ENCODE peak calls at places on chromosomes 2 and 18, in nine cellular contexts. One of them, this sample, is unnamed.

GRCh38 chr2:17869128-17869527 is 9.3 kb upstream of the KCNS3 start:
- DNase-seq in neural progenitor cell: no peak
- DNase-seq in HCT116: peak
- DNase-seq in ovary: no peak
- DNase-seq in HepG2: no peak
- DNase-seq in left ventricle myocardium inferior: no peak
- DNase-seq in body of pancreas: no peak
- DNase-seq in brain microvascular endothelial cell: peak
- DNase-seq in colonic mucosa: no peak
- DNase-seq in this sample: no peak

GRCh38 chr2:217653240-217653639 is 349.6 kb downstream of the TNS1 start:
- DNase-seq in left ventricle myocardium inferior: peak
- DNase-seq in neural progenitor cell: no peak
- DNase-seq in body of pancreas: peak
- DNase-seq in ovary: peak
- DNase-seq in brain microvascular endothelial cell: peak
- DNase-seq in HCT116: peak
- DNase-seq in HepG2: no peak
- DNase-seq in colonic mucosa: peak
- DNase-seq in this sample: peak

GRCh38 chr2:218783612-218784169 is 1.7 kb downstream of the CYP27A1 start:
- DNase-seq in neural progenitor cell: no peak
- DNase-seq in body of pancreas: no peak
- DNase-seq in brain microvascular endothelial cell: no peak
- DNase-seq in HepG2: no peak
- DNase-seq in HCT116: no peak
- DNase-seq in left ventricle myocardium inferior: no peak
- DNase-seq in ovary: no peak
- DNase-seq in colonic mucosa: no peak
- DNase-seq in this sample: no peak

GRCh38 chr2:127953849-127954248 is 68.1 kb upstream of the AMMECR1L start:
- DNase-seq in brain microvascular endothelial cell: no peak
- DNase-seq in colonic mucosa: no peak
- DNase-seq in left ventricle myocardium inferior: no peak
- DNase-seq in HCT116: peak
- DNase-seq in body of pancreas: no peak
- DNase-seq in HepG2: no peak
- DNase-seq in ovary: no peak
- DNase-seq in neural progenitor cell: no peak
- DNase-seq in this sample: no peak

GRCh38 chr2:127220102-127220806 is at the start of gene CYP27C1:
- DNase-seq in neural progenitor cell: peak
- DNase-seq in HCT116: no peak
- DNase-seq in body of pancreas: no peak
- DNase-seq in ovary: no peak
- DNase-seq in brain microvascular endothelial cell: no peak
- DNase-seq in colonic mucosa: no peak
- DNase-seq in HepG2: no peak
- DNase-seq in left ventricle myocardium inferior: no peak
- DNase-seq in this sample: no peak

GRCh38 chr2:64787698-64788097 is 134.0 kb upstream of the SERTAD2 start:
- DNase-seq in left ventricle myocardium inferior: no peak
- DNase-seq in colonic mucosa: no peak
- DNase-seq in neural progenitor cell: no peak
- DNase-seq in ovary: no peak
- DNase-seq in body of pancreas: no peak
- DNase-seq in HCT116: no peak
- DNase-seq in HepG2: no peak
- DNase-seq in brain microvascular endothelial cell: no peak
- DNase-seq in this sample: no peak

GRCh38 chr2:18740428-18740827 is 151.1 kb upstream of the NT5C1B start:
- DNase-seq in left ventricle myocardium inferior: peak
- DNase-seq in ovary: no peak
- DNase-seq in HepG2: no peak
- DNase-seq in brain microvascular endothelial cell: peak
- DNase-seq in HCT116: no peak
- DNase-seq in neural progenitor cell: no peak
- DNase-seq in colonic mucosa: no peak
- DNase-seq in body of pancreas: no peak
- DNase-seq in this sample: no peak

GRCh38 chr2:239299218-239299939 is 101.4 kb downstream of the HDAC4 start:
- DNase-seq in neural progenitor cell: no peak
- DNase-seq in body of pancreas: peak
- DNase-seq in left ventricle myocardium inferior: peak
- DNase-seq in HCT116: no peak
- DNase-seq in brain microvascular endothelial cell: no peak
- DNase-seq in colonic mucosa: no peak
- DNase-seq in ovary: no peak
- DNase-seq in HepG2: peak
- DNase-seq in this sample: no peak

GRCh38 chr2:160737247-160737646 is 243.6 kb upstream of the RBMS1 start:
- DNase-seq in HCT116: no peak
- DNase-seq in neural progenitor cell: no peak
- DNase-seq in ovary: no peak
- DNase-seq in brain microvascular endothelial cell: peak
- DNase-seq in left ventricle myocardium inferior: no peak
- DNase-seq in HepG2: no peak
- DNase-seq in body of pancreas: no peak
- DNase-seq in colonic mucosa: no peak
- DNase-seq in this sample: no peak

GRCh38 chr2:152432765-152433164 is 97.8 kb downstream of the FMNL2 start:
- DNase-seq in HepG2: peak
- DNase-seq in left ventricle myocardium inferior: no peak
- DNase-seq in neural progenitor cell: no peak
- DNase-seq in ovary: no peak
- DNase-seq in body of pancreas: no peak
- DNase-seq in HCT116: no peak
- DNase-seq in colonic mucosa: no peak
- DNase-seq in brain microvascular endothelial cell: no peak
- DNase-seq in this sample: no peak

GRCh38 chr2:43519711-43520221 is 76.1 kb downstream of the THADA start:
- DNase-seq in HepG2: no peak
- DNase-seq in colonic mucosa: no peak
- DNase-seq in body of pancreas: peak
- DNase-seq in left ventricle myocardium inferior: no peak
- DNase-seq in ovary: no peak
- DNase-seq in neural progenitor cell: peak
- DNase-seq in brain microvascular endothelial cell: peak
- DNase-seq in HCT116: no peak
- DNase-seq in this sample: no peak

GRCh38 chr2:199364153-199364552 is 93.6 kb downstream of the SATB2 start:
- DNase-seq in brain microvascular endothelial cell: no peak
- DNase-seq in neural progenitor cell: no peak
- DNase-seq in ovary: no peak
- DNase-seq in HepG2: peak
- DNase-seq in body of pancreas: no peak
- DNase-seq in left ventricle myocardium inferior: no peak
- DNase-seq in colonic mucosa: no peak
- DNase-seq in HCT116: no peak
- DNase-seq in this sample: no peak

GRCh38 chr2:240996834-240997140 is 1.6 kb upstream of the SNED1 start:
- DNase-seq in colonic mucosa: no peak
- DNase-seq in HCT116: no peak
- DNase-seq in neural progenitor cell: no peak
- DNase-seq in ovary: no peak
- DNase-seq in body of pancreas: no peak
- DNase-seq in brain microvascular endothelial cell: no peak
- DNase-seq in HepG2: no peak
- DNase-seq in left ventricle myocardium inferior: no peak
- DNase-seq in this sample: peak

GRCh38 chr2:152347076-152347475 is 12.1 kb downstream of the FMNL2 start:
- DNase-seq in neural progenitor cell: no peak
- DNase-seq in HepG2: no peak
- DNase-seq in ovary: no peak
- DNase-seq in HCT116: no peak
- DNase-seq in brain microvascular endothelial cell: peak
- DNase-seq in left ventricle myocardium inferior: no peak
- DNase-seq in body of pancreas: no peak
- DNase-seq in colonic mucosa: no peak
- DNase-seq in this sample: no peak

GRCh38 chr2:239978381-239978780 is 46.8 kb downstream of the NDUFA10 start:
- DNase-seq in ovary: no peak
- DNase-seq in body of pancreas: no peak
- DNase-seq in neural progenitor cell: no peak
- DNase-seq in brain microvascular endothelial cell: peak
- DNase-seq in left ventricle myocardium inferior: no peak
- DNase-seq in HCT116: no peak
- DNase-seq in HepG2: no peak
- DNase-seq in colonic mucosa: no peak
- DNase-seq in this sample: no peak

GRCh38 chr2:238945433-238946150 is 97.7 kb downstream of the TWIST2 start:
- DNase-seq in body of pancreas: peak
- DNase-seq in brain microvascular endothelial cell: peak
- DNase-seq in ovary: peak
- DNase-seq in colonic mucosa: peak
- DNase-seq in HCT116: peak
- DNase-seq in HepG2: peak
- DNase-seq in neural progenitor cell: peak
- DNase-seq in left ventricle myocardium inferior: peak
- DNase-seq in this sample: no peak

GRCh38 chr2:12501469-12502147 is 215.1 kb upstream of the TRIB2 start:
- DNase-seq in colonic mucosa: no peak
- DNase-seq in left ventricle myocardium inferior: peak
- DNase-seq in neural progenitor cell: no peak
- DNase-seq in brain microvascular endothelial cell: no peak
- DNase-seq in HepG2: no peak
- DNase-seq in ovary: no peak
- DNase-seq in HCT116: no peak
- DNase-seq in body of pancreas: no peak
- DNase-seq in this sample: no peak

GRCh38 chr18:55838841-55839240 is 250.8 kb upstream of the TCF4 start:
- DNase-seq in body of pancreas: no peak
- DNase-seq in neural progenitor cell: no peak
- DNase-seq in HepG2: no peak
- DNase-seq in ovary: no peak
- DNase-seq in HCT116: no peak
- DNase-seq in colonic mucosa: no peak
- DNase-seq in brain microvascular endothelial cell: peak
- DNase-seq in left ventricle myocardium inferior: no peak
- DNase-seq in this sample: no peak

GRCh38 chr2:234958746-234959395 is 7.1 kb downstream of the SH3BP4 start:
- DNase-seq in ovary: no peak
- DNase-seq in neural progenitor cell: no peak
- DNase-seq in HepG2: no peak
- DNase-seq in body of pancreas: no peak
- DNase-seq in left ventricle myocardium inferior: no peak
- DNase-seq in brain microvascular endothelial cell: no peak
- DNase-seq in colonic mucosa: peak
- DNase-seq in HCT116: no peak
- DNase-seq in this sample: no peak

GRCh38 chr2:234955971-234956509 is 4.2 kb downstream of the SH3BP4 start:
- DNase-seq in left ventricle myocardium inferior: no peak
- DNase-seq in brain microvascular endothelial cell: no peak
- DNase-seq in HepG2: no peak
- DNase-seq in colonic mucosa: peak
- DNase-seq in body of pancreas: peak
- DNase-seq in HCT116: no peak
- DNase-seq in ovary: no peak
- DNase-seq in neural progenitor cell: no peak
- DNase-seq in this sample: no peak

GRCh38 chr2:234957533-234958135 is 5.8 kb downstream of the SH3BP4 start:
- DNase-seq in body of pancreas: no peak
- DNase-seq in HCT116: no peak
- DNase-seq in ovary: no peak
- DNase-seq in neural progenitor cell: no peak
- DNase-seq in HepG2: no peak
- DNase-seq in left ventricle myocardium inferior: no peak
- DNase-seq in brain microvascular endothelial cell: peak
- DNase-seq in colonic mucosa: no peak
- DNase-seq in this sample: no peak

GRCh38 chr2:234960091-234961088 is 8.6 kb downstream of the SH3BP4 start:
- DNase-seq in body of pancreas: no peak
- DNase-seq in HCT116: no peak
- DNase-seq in colonic mucosa: peak
- DNase-seq in ovary: no peak
- DNase-seq in left ventricle myocardium inferior: no peak
- DNase-seq in HepG2: no peak
- DNase-seq in neural progenitor cell: peak
- DNase-seq in brain microvascular endothelial cell: no peak
- DNase-seq in this sample: no peak

GRCh38 chr2:234958311-234958710 is 6.5 kb downstream of the SH3BP4 start:
- DNase-seq in colonic mucosa: no peak
- DNase-seq in HCT116: no peak
- DNase-seq in HepG2: no peak
- DNase-seq in brain microvascular endothelial cell: no peak
- DNase-seq in body of pancreas: no peak
- DNase-seq in neural progenitor cell: no peak
- DNase-seq in ovary: no peak
- DNase-seq in left ventricle myocardium inferior: no peak
- DNase-seq in this sample: no peak
- H3K4me3 ChIP-seq in colonic mucosa: no peak
- H3K4me3 ChIP-seq in HCT116: no peak
- H3K4me3 ChIP-seq in HepG2: no peak
- H3K4me3 ChIP-seq in brain microvascular endothelial cell: no peak
- H3K4me3 ChIP-seq in body of pancreas: no peak
- H3K4me3 ChIP-seq in neural progenitor cell: no peak
- H3K4me3 ChIP-seq in ovary: no peak
- H3K4me3 ChIP-seq in left ventricle myocardium inferior: no peak
- H3K4me3 ChIP-seq in this sample: no peak

GRCh38 chr2:97774425-97774824 is 61.0 kb downstream of the ZAP70 start:
- DNase-seq in HCT116: no peak
- DNase-seq in brain microvascular endothelial cell: peak
- DNase-seq in colonic mucosa: no peak
- DNase-seq in ovary: no peak
- DNase-seq in body of pancreas: no peak
- DNase-seq in left ventricle myocardium inferior: no peak
- DNase-seq in HepG2: peak
- DNase-seq in neural progenitor cell: peak
- DNase-seq in this sample: no peak
- TF ChIP-seq CTCF in HCT116: peak
- TF ChIP-seq CTCF in brain microvascular endothelial cell: peak
- TF ChIP-seq CTCF in colonic mucosa: no peak
- TF ChIP-seq CTCF in ovary: no peak
- TF ChIP-seq CTCF in body of pancreas: peak
- TF ChIP-seq CTCF in left ventricle myocardium inferior: peak
- TF ChIP-seq CTCF in HepG2: peak
- TF ChIP-seq CTCF in neural progenitor cell: peak
- TF ChIP-seq CTCF in this sample: peak

DNA sequence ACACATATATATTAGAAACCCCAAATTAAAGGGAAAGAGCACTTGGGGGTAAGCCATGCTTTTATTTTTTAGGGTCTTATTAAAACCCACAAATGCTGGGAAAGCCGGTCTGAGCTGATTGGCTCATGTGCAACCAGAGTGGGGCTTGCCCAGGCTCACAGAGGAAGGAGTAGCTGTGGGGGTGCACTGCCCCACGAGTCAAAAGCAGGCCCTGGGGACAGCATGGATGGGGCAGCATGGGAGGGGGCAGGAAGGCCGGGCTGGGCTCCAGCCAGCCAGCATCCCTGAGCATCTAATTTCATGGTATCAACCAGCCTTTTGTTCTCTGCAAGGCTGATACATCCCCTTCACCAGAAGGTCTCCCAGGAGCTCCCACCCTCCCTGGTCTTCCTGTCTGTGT is 187.0 kb downstream of the CELF4 start:
- DNase-seq in left ventricle myocardium inferior: no peak
- DNase-seq in body of pancreas: no peak
- DNase-seq in HCT116: no peak
- DNase-seq in neural progenitor cell: no peak
- DNase-seq in ovary: no peak
- DNase-seq in colonic mucosa: no peak
- DNase-seq in brain microvascular endothelial cell: no peak
- DNase-seq in HepG2: no peak
- DNase-seq in this sample: no peak
- H3K27ac ChIP-seq in left ventricle myocardium inferior: no peak
- H3K27ac ChIP-seq in body of pancreas: no peak
- H3K27ac ChIP-seq in HCT116: no peak
- H3K27ac ChIP-seq in neural progenitor cell: no peak
- H3K27ac ChIP-seq in ovary: no peak
- H3K27ac ChIP-seq in colonic mucosa: no peak
- H3K27ac ChIP-seq in brain microvascular endothelial cell: no peak
- H3K27ac ChIP-seq in HepG2: no peak
- H3K27ac ChIP-seq in this sample: no peak

GRCh38 chr18:75070235-75070624 is 138.7 kb downstream of the PTGR3 start:
- DNase-seq in HepG2: no peak
- DNase-seq in ovary: no peak
- DNase-seq in body of pancreas: no peak
- DNase-seq in neural progenitor cell: no peak
- DNase-seq in colonic mucosa: no peak
- DNase-seq in left ventricle myocardium inferior: no peak
- DNase-seq in HCT116: no peak
- DNase-seq in brain microvascular endothelial cell: no peak
- DNase-seq in this sample: no peak
- H3K4me3 ChIP-seq in HepG2: peak
- H3K4me3 ChIP-seq in ovary: no peak
- H3K4me3 ChIP-seq in body of pancreas: no peak
- H3K4me3 ChIP-seq in neural progenitor cell: no peak
- H3K4me3 ChIP-seq in colonic mucosa: no peak
- H3K4me3 ChIP-seq in left ventricle myocardium inferior: peak
- H3K4me3 ChIP-seq in HCT116: peak
- H3K4me3 ChIP-seq in brain microvascular endothelial cell: no peak
- H3K4me3 ChIP-seq in this sample: no peak

This sample was measured in ascending aorta.